ENCODE peak calls at places on chromosome 2, in four cellular contexts. One of them, this sample, is unnamed.

GRCh38 chr2:46364797-46365457 is 67.7 kb downstream of the EPAS1 start:
- DNase-seq in tibial nerve: peak
- DNase-seq in transverse colon: peak
- DNase-seq in suprapubic skin: no peak
- DNase-seq in this sample: peak

GRCh38 chr2:53969285-53970094 is 1.3 kb downstream of the PSME4 start:
- DNase-seq in tibial nerve: peak
- DNase-seq in suprapubic skin: no peak
- DNase-seq in transverse colon: no peak
- DNase-seq in this sample: no peak

GRCh38 chr2:180776924-180777323 is 203.5 kb upstream of the UBE2E3 start:
- DNase-seq in transverse colon: no peak
- DNase-seq in tibial nerve: no peak
- DNase-seq in suprapubic skin: no peak
- DNase-seq in this sample: no peak

GRCh38 chr2:17791121-17791902 is 24.9 kb upstream of the MSGN1 start:
- DNase-seq in transverse colon: no peak
- DNase-seq in suprapubic skin: no peak
- DNase-seq in tibial nerve: no peak
- DNase-seq in this sample: no peak

GRCh38 chr2:235833971-235834620 is 334.1 kb downstream of the GBX2 start:
- DNase-seq in suprapubic skin: peak
- DNase-seq in tibial nerve: no peak
- DNase-seq in transverse colon: no peak
- DNase-seq in this sample: no peak

GRCh38 chr2:23566236-23567142 is 181.5 kb downstream of the KLHL29 start:
- DNase-seq in suprapubic skin: no peak
- DNase-seq in tibial nerve: no peak
- DNase-seq in transverse colon: no peak
- DNase-seq in this sample: no peak

GRCh38 chr2:170943596-170943995 is 14.5 kb downstream of the GORASP2 start:
- DNase-seq in suprapubic skin: no peak
- DNase-seq in tibial nerve: no peak
- DNase-seq in transverse colon: no peak
- DNase-seq in this sample: no peak

GRCh38 chr2:209922116-209922515 is 80.3 kb upstream of the RPE start:
- DNase-seq in suprapubic skin: no peak
- DNase-seq in transverse colon: no peak
- DNase-seq in tibial nerve: no peak
- DNase-seq in this sample: no peak

GRCh38 chr2:136310005-136310495 is 192.1 kb upstream of the CXCR4 start:
- DNase-seq in suprapubic skin: no peak
- DNase-seq in tibial nerve: no peak
- DNase-seq in transverse colon: no peak
- DNase-seq in this sample: no peak

GRCh38 chr2:208319403-208319802 is 53.3 kb downstream of the PIKFYVE start:
- DNase-seq in suprapubic skin: no peak
- DNase-seq in transverse colon: no peak
- DNase-seq in tibial nerve: no peak
- DNase-seq in this sample: no peak

GRCh38 chr2:99365661-99366060 is 28.5 kb downstream of the EIF5B start:
- DNase-seq in tibial nerve: no peak
- DNase-seq in suprapubic skin: no peak
- DNase-seq in transverse colon: no peak
- DNase-seq in this sample: no peak

GRCh38 chr2:198347349-198347748 is 543.0 kb downstream of the PLCL1 start:
- DNase-seq in tibial nerve: no peak
- DNase-seq in suprapubic skin: no peak
- DNase-seq in transverse colon: no peak
- DNase-seq in this sample: no peak

GRCh38 chr2:177161741-177162440 is 50.7 kb upstream of the HNRNPA3 start:
- DNase-seq in transverse colon: no peak
- DNase-seq in suprapubic skin: no peak
- DNase-seq in tibial nerve: peak
- DNase-seq in this sample: no peak

GRCh38 chr2:85936421-85937068 is 47.8 kb upstream of the ST3GAL5 start:
- DNase-seq in transverse colon: no peak
- DNase-seq in suprapubic skin: no peak
- DNase-seq in tibial nerve: no peak
- DNase-seq in this sample: no peak
- TF ChIP-seq EP300 in transverse colon: no peak
- TF ChIP-seq EP300 in suprapubic skin: no peak
- TF ChIP-seq EP300 in tibial nerve: no peak
- TF ChIP-seq EP300 in this sample: no peak

GRCh38 chr2:6893876-6894482 is 16.4 kb downstream of the RSAD2 start:
- DNase-seq in suprapubic skin: no peak
- DNase-seq in transverse colon: no peak
- DNase-seq in tibial nerve: no peak
- DNase-seq in this sample: no peak
- H3K4me3 ChIP-seq in suprapubic skin: no peak
- H3K4me3 ChIP-seq in transverse colon: no peak
- H3K4me3 ChIP-seq in tibial nerve: no peak
- H3K4me3 ChIP-seq in this sample: no peak

GRCh38 chr2:104028066-104028465 is 825.8 kb upstream of the POU3F3 start:
- DNase-seq in suprapubic skin: no peak
- DNase-seq in transverse colon: no peak
- DNase-seq in tibial nerve: no peak
- DNase-seq in this sample: no peak
- TF ChIP-seq EP300 in suprapubic skin: no peak
- TF ChIP-seq EP300 in transverse colon: no peak
- TF ChIP-seq EP300 in tibial nerve: no peak
- TF ChIP-seq EP300 in this sample: no peak

GRCh38 chr2:36407403-36407802 is 51.8 kb downstream of the CRIM1 start:
- DNase-seq in suprapubic skin: no peak
- DNase-seq in tibial nerve: no peak
- DNase-seq in transverse colon: no peak
- DNase-seq in this sample: no peak
- H3K4me3 ChIP-seq in suprapubic skin: no peak
- H3K4me3 ChIP-seq in tibial nerve: no peak
- H3K4me3 ChIP-seq in transverse colon: no peak
- H3K4me3 ChIP-seq in this sample: no peak

DNA sequence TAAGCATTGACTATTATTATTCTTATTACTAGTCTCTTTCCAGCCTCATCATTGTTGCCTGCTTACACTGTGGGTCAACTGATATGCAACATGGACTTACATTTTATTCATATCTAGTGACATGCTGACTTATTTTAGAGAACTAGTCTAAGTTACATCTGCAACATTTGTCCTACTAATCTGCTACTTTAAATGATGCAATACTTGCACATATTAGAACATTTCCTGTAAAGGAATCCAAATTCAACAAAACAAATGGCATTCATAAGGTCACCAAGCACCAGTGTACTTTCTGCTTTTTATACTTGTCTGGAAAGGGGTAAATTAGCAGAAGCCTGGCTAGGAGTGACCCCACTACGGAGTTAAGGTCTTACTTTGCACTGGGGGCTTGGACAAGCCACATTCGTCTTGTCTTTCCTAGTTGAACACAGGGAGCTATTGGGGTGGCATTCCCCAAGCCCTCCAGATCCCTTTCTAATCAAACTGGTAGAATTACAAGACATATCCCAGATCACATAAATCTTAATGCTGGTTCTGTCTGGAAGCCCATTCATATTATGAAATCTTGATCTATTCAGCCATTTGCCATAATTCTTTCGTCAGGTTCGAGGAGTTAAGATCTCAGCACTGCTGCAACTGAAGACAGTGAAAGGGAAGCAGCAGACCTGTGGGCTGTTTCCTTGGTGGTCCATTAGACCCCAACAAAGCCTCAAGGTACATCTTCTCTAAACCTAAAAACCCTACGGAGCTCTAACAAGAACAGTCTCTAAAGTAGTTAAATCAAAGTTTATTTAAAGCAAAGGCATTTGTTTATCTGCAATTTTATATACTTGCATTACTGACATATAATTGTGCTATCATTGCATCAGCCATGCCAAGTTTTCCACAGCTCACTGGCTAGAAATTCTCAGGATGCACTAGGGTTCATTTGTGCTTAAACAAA is 49.9 kb upstream of the RTN4 start:
- DNase-seq in transverse colon: no peak
- DNase-seq in tibial nerve: no peak
- DNase-seq in suprapubic skin: no peak
- DNase-seq in this sample: no peak
- TF ChIP-seq EP300 in transverse colon: no peak
- TF ChIP-seq EP300 in tibial nerve: no peak
- TF ChIP-seq EP300 in suprapubic skin: no peak
- TF ChIP-seq EP300 in this sample: no peak